ENCODE peak calls at places on chromosomes 5 and 9, in six cellular contexts. One of them, this sample, is unnamed.

GRCh38 chr9:96089425-96089824 is 212.6 kb downstream of the HSD17B3 start:
- DNase-seq in activated T-helper 1 cell treated with anti-CD3 and anti-CD28 coated beads, Interleukin-2, amount 50 U/mL, for 16 hours: no peak
- DNase-seq in A549: no peak
- DNase-seq in HFFc6: no peak
- DNase-seq in activated B cell treated with CpG ODN at 0.5 μM for 24 hours: no peak
- DNase-seq in EH: no peak
- DNase-seq in this sample: no peak

GRCh38 chr5:2740051-2740848 is 11.2 kb downstream of the IRX2 start:
- DNase-seq in activated B cell treated with CpG ODN at 0.5 μM for 24 hours: no peak
- DNase-seq in A549: no peak
- DNase-seq in EH: no peak
- DNase-seq in activated T-helper 1 cell treated with anti-CD3 and anti-CD28 coated beads, Interleukin-2, amount 50 U/mL, for 16 hours: no peak
- DNase-seq in HFFc6: no peak
- DNase-seq in this sample: no peak

GRCh38 chr5:1737790-1738405 is 61.7 kb downstream of the MRPL36 start:
- DNase-seq in A549: peak
- DNase-seq in HFFc6: peak
- DNase-seq in activated T-helper 1 cell treated with anti-CD3 and anti-CD28 coated beads, Interleukin-2, amount 50 U/mL, for 16 hours: no peak
- DNase-seq in EH: peak
- DNase-seq in activated B cell treated with CpG ODN at 0.5 μM for 24 hours: no peak
- DNase-seq in this sample: peak

GRCh38 chr5:108687599-108688220 is 60.0 kb upstream of the FER start:
- DNase-seq in activated T-helper 1 cell treated with anti-CD3 and anti-CD28 coated beads, Interleukin-2, amount 50 U/mL, for 16 hours: no peak
- DNase-seq in EH: peak
- DNase-seq in HFFc6: no peak
- DNase-seq in A549: no peak
- DNase-seq in activated B cell treated with CpG ODN at 0.5 μM for 24 hours: no peak
- DNase-seq in this sample: no peak

GRCh38 chr9:81521892-81522291 is 167.5 kb downstream of the TLE1 start:
- DNase-seq in HFFc6: no peak
- DNase-seq in A549: no peak
- DNase-seq in EH: no peak
- DNase-seq in activated T-helper 1 cell treated with anti-CD3 and anti-CD28 coated beads, Interleukin-2, amount 50 U/mL, for 16 hours: no peak
- DNase-seq in activated B cell treated with CpG ODN at 0.5 μM for 24 hours: no peak
- DNase-seq in this sample: no peak

GRCh38 chr9:98944130-98945074 is 695 bp downstream of the COL15A1 start:
- DNase-seq in activated B cell treated with CpG ODN at 0.5 μM for 24 hours: no peak
- DNase-seq in EH: peak
- DNase-seq in A549: peak
- DNase-seq in HFFc6: no peak
- DNase-seq in activated T-helper 1 cell treated with anti-CD3 and anti-CD28 coated beads, Interleukin-2, amount 50 U/mL, for 16 hours: no peak
- DNase-seq in this sample: no peak

GRCh38 chr9:113220467-113221002 is 542 bp downstream of the FKBP15 start:
- DNase-seq in activated T-helper 1 cell treated with anti-CD3 and anti-CD28 coated beads, Interleukin-2, amount 50 U/mL, for 16 hours: no peak
- DNase-seq in A549: no peak
- DNase-seq in activated B cell treated with CpG ODN at 0.5 μM for 24 hours: no peak
- DNase-seq in EH: peak
- DNase-seq in HFFc6: no peak
- DNase-seq in this sample: no peak

GRCh38 chr9:86376016-86376415 is 21.8 kb upstream of the TUT7 start:
- DNase-seq in EH: no peak
- DNase-seq in activated T-helper 1 cell treated with anti-CD3 and anti-CD28 coated beads, Interleukin-2, amount 50 U/mL, for 16 hours: no peak
- DNase-seq in activated B cell treated with CpG ODN at 0.5 μM for 24 hours: no peak
- DNase-seq in HFFc6: no peak
- DNase-seq in A549: no peak
- DNase-seq in this sample: no peak

GRCh38 chr9:104872959-104873850 is 54.8 kb downstream of the ABCA1 start:
- DNase-seq in activated B cell treated with CpG ODN at 0.5 μM for 24 hours: no peak
- DNase-seq in EH: peak
- DNase-seq in activated T-helper 1 cell treated with anti-CD3 and anti-CD28 coated beads, Interleukin-2, amount 50 U/mL, for 16 hours: no peak
- DNase-seq in HFFc6: peak
- DNase-seq in A549: peak
- DNase-seq in this sample: peak

GRCh38 chr9:70412678-70413426 is 1.6 kb downstream of the KLF9 start:
- DNase-seq in EH: peak
- DNase-seq in HFFc6: peak
- DNase-seq in activated T-helper 1 cell treated with anti-CD3 and anti-CD28 coated beads, Interleukin-2, amount 50 U/mL, for 16 hours: peak
- DNase-seq in activated B cell treated with CpG ODN at 0.5 μM for 24 hours: no peak
- DNase-seq in A549: peak
- DNase-seq in this sample: no peak

GRCh38 chr9:124839612-124840299 is 13.5 kb upstream of the WDR38 start:
- DNase-seq in HFFc6: no peak
- DNase-seq in A549: peak
- DNase-seq in activated B cell treated with CpG ODN at 0.5 μM for 24 hours: no peak
- DNase-seq in activated T-helper 1 cell treated with anti-CD3 and anti-CD28 coated beads, Interleukin-2, amount 50 U/mL, for 16 hours: no peak
- DNase-seq in EH: peak
- DNase-seq in this sample: no peak

GRCh38 chr5:124796495-124796894 is 50.1 kb upstream of the ZNF608 start:
- DNase-seq in EH: no peak
- DNase-seq in activated T-helper 1 cell treated with anti-CD3 and anti-CD28 coated beads, Interleukin-2, amount 50 U/mL, for 16 hours: no peak
- DNase-seq in activated B cell treated with CpG ODN at 0.5 μM for 24 hours: no peak
- DNase-seq in HFFc6: no peak
- DNase-seq in A549: no peak
- DNase-seq in this sample: no peak

GRCh38 chr5:150626853-150627276 is 13.6 kb upstream of the SYNPO start:
- DNase-seq in activated B cell treated with CpG ODN at 0.5 μM for 24 hours: no peak
- DNase-seq in HFFc6: no peak
- DNase-seq in A549: no peak
- DNase-seq in activated T-helper 1 cell treated with anti-CD3 and anti-CD28 coated beads, Interleukin-2, amount 50 U/mL, for 16 hours: no peak
- DNase-seq in EH: no peak
- DNase-seq in this sample: no peak

This sample was measured in CD14-positive monocyte.